ENCODE peak calls at places on chromosomes 11 and 22, in five cellular contexts. One of them, this sample, is unnamed.

GRCh38 chr11:69357458-69358397 is 63.8 kb downstream of the MYEOV start:
- DNase-seq in lung: peak
- DNase-seq in activated B cell treated with CpG ODN at 0.5 μM for 24 hours: peak
- DNase-seq in brain microvascular endothelial cell: no peak
- DNase-seq in CD4-positive, alpha-beta T cell: no peak
- DNase-seq in this sample: no peak

GRCh38 chr11:119907934-119908760 is 179.1 kb upstream of the NECTIN1 start:
- DNase-seq in lung: no peak
- DNase-seq in activated B cell treated with CpG ODN at 0.5 μM for 24 hours: no peak
- DNase-seq in brain microvascular endothelial cell: no peak
- DNase-seq in CD4-positive, alpha-beta T cell: no peak
- DNase-seq in this sample: no peak

GRCh38 chr11:106156290-106156937 is 79.0 kb downstream of the AASDHPPT start:
- DNase-seq in lung: no peak
- DNase-seq in activated B cell treated with CpG ODN at 0.5 μM for 24 hours: no peak
- DNase-seq in brain microvascular endothelial cell: peak
- DNase-seq in CD4-positive, alpha-beta T cell: no peak
- DNase-seq in this sample: peak

GRCh38 chr22:17120711-17121234 is 387 bp downstream of the TMEM121B start:
- DNase-seq in lung: no peak
- DNase-seq in activated B cell treated with CpG ODN at 0.5 μM for 24 hours: no peak
- DNase-seq in brain microvascular endothelial cell: no peak
- DNase-seq in CD4-positive, alpha-beta T cell: no peak
- DNase-seq in this sample: no peak

GRCh38 chr22:17368144-17368726 is 1.0 kb upstream of the CECR2 start:
- DNase-seq in lung: no peak
- DNase-seq in activated B cell treated with CpG ODN at 0.5 μM for 24 hours: peak
- DNase-seq in brain microvascular endothelial cell: no peak
- DNase-seq in CD4-positive, alpha-beta T cell: no peak
- DNase-seq in this sample: no peak

GRCh38 chr11:15190611-15191010 is 75.9 kb downstream of the INSC start:
- DNase-seq in lung: no peak
- DNase-seq in activated B cell treated with CpG ODN at 0.5 μM for 24 hours: no peak
- DNase-seq in brain microvascular endothelial cell: no peak
- DNase-seq in CD4-positive, alpha-beta T cell: no peak
- DNase-seq in this sample: no peak

GRCh38 chr11:125649465-125650166 is 24.7 kb downstream of the CHEK1 start:
- DNase-seq in lung: no peak
- DNase-seq in activated B cell treated with CpG ODN at 0.5 μM for 24 hours: no peak
- DNase-seq in brain microvascular endothelial cell: no peak
- DNase-seq in CD4-positive, alpha-beta T cell: no peak
- DNase-seq in this sample: no peak

GRCh38 chr11:62401781-62402180 is 17.1 kb upstream of the SCGB1A1 start:
- DNase-seq in lung: no peak
- DNase-seq in activated B cell treated with CpG ODN at 0.5 μM for 24 hours: no peak
- DNase-seq in brain microvascular endothelial cell: no peak
- DNase-seq in CD4-positive, alpha-beta T cell: no peak
- DNase-seq in this sample: no peak

GRCh38 chr11:72788250-72788649 is 5.6 kb downstream of the STARD10 start:
- DNase-seq in lung: no peak
- DNase-seq in activated B cell treated with CpG ODN at 0.5 μM for 24 hours: no peak
- DNase-seq in brain microvascular endothelial cell: no peak
- DNase-seq in CD4-positive, alpha-beta T cell: no peak
- DNase-seq in this sample: no peak

GRCh38 chr22:48378673-48379072 is 1449.0 kb downstream of the BRD1 start:
- DNase-seq in lung: no peak
- DNase-seq in activated B cell treated with CpG ODN at 0.5 μM for 24 hours: no peak
- DNase-seq in brain microvascular endothelial cell: no peak
- DNase-seq in CD4-positive, alpha-beta T cell: no peak
- DNase-seq in this sample: no peak

GRCh38 chr11:106311531-106312230 is 234.2 kb downstream of the AASDHPPT start:
- DNase-seq in lung: no peak
- DNase-seq in activated B cell treated with CpG ODN at 0.5 μM for 24 hours: no peak
- DNase-seq in brain microvascular endothelial cell: no peak
- DNase-seq in CD4-positive, alpha-beta T cell: no peak
- DNase-seq in this sample: no peak

GRCh38 chr11:88494857-88495256 is 157.3 kb upstream of the CTSC start:
- DNase-seq in lung: no peak
- DNase-seq in activated B cell treated with CpG ODN at 0.5 μM for 24 hours: no peak
- DNase-seq in brain microvascular endothelial cell: no peak
- DNase-seq in CD4-positive, alpha-beta T cell: no peak
- DNase-seq in this sample: no peak

GRCh38 chr11:72398058-72398758 is 36.1 kb downstream of the CLPB start:
- DNase-seq in lung: no peak
- DNase-seq in activated B cell treated with CpG ODN at 0.5 μM for 24 hours: no peak
- DNase-seq in brain microvascular endothelial cell: no peak
- DNase-seq in CD4-positive, alpha-beta T cell: no peak
- DNase-seq in this sample: no peak

GRCh38 chr11:114262681-114263509 is 33.3 kb upstream of the NNMT start:
- DNase-seq in lung: no peak
- DNase-seq in activated B cell treated with CpG ODN at 0.5 μM for 24 hours: no peak
- DNase-seq in brain microvascular endothelial cell: peak
- DNase-seq in CD4-positive, alpha-beta T cell: no peak
- DNase-seq in this sample: peak

GRCh38 chr22:27574651-27575050 is 226.9 kb downstream of the MN1 start:
- DNase-seq in lung: no peak
- DNase-seq in activated B cell treated with CpG ODN at 0.5 μM for 24 hours: no peak
- DNase-seq in brain microvascular endothelial cell: no peak
- DNase-seq in CD4-positive, alpha-beta T cell: no peak
- DNase-seq in this sample: no peak

GRCh38 chr22:35310556-35311550 is 11.2 kb downstream of the TOM1 start:
- DNase-seq in lung: no peak
- DNase-seq in activated B cell treated with CpG ODN at 0.5 μM for 24 hours: no peak
- DNase-seq in brain microvascular endothelial cell: no peak
- DNase-seq in CD4-positive, alpha-beta T cell: no peak
- DNase-seq in this sample: no peak

GRCh38 chr11:19980957-19981669 is 179.2 kb downstream of the DBX1 start:
- DNase-seq in lung: no peak
- DNase-seq in activated B cell treated with CpG ODN at 0.5 μM for 24 hours: no peak
- DNase-seq in brain microvascular endothelial cell: peak
- DNase-seq in CD4-positive, alpha-beta T cell: no peak
- DNase-seq in this sample: peak

GRCh38 chr11:67056640-67057409 is at the start of gene RHOD:
- DNase-seq in lung: peak
- DNase-seq in activated B cell treated with CpG ODN at 0.5 μM for 24 hours: peak
- DNase-seq in brain microvascular endothelial cell: no peak
- DNase-seq in CD4-positive, alpha-beta T cell: peak
- DNase-seq in this sample: no peak

GRCh38 chr11:114280696-114281095 is 15.5 kb upstream of the NNMT start:
- DNase-seq in lung: peak
- DNase-seq in activated B cell treated with CpG ODN at 0.5 μM for 24 hours: no peak
- DNase-seq in brain microvascular endothelial cell: peak
- DNase-seq in CD4-positive, alpha-beta T cell: no peak
- DNase-seq in this sample: peak

GRCh38 chr11:75492181-75492820 is 33.4 kb downstream of the GDPD5 start:
- DNase-seq in lung: no peak
- DNase-seq in activated B cell treated with CpG ODN at 0.5 μM for 24 hours: peak
- DNase-seq in brain microvascular endothelial cell: no peak
- DNase-seq in CD4-positive, alpha-beta T cell: peak
- DNase-seq in this sample: no peak

GRCh38 chr22:17678817-17679385 is 40.3 kb downstream of the BCL2L13 start:
- DNase-seq in lung: no peak
- DNase-seq in activated B cell treated with CpG ODN at 0.5 μM for 24 hours: no peak
- DNase-seq in brain microvascular endothelial cell: no peak
- DNase-seq in CD4-positive, alpha-beta T cell: no peak
- DNase-seq in this sample: no peak

GRCh38 chr22:47604563-47604962 is 842.1 kb downstream of the TBC1D22A start:
- DNase-seq in lung: no peak
- DNase-seq in activated B cell treated with CpG ODN at 0.5 μM for 24 hours: no peak
- DNase-seq in brain microvascular endothelial cell: no peak
- DNase-seq in CD4-positive, alpha-beta T cell: no peak
- DNase-seq in this sample: no peak

GRCh38 chr11:5277807-5278206 is 8.1 kb upstream of the HBE1 start:
- DNase-seq in lung: no peak
- DNase-seq in activated B cell treated with CpG ODN at 0.5 μM for 24 hours: no peak
- DNase-seq in brain microvascular endothelial cell: no peak
- DNase-seq in CD4-positive, alpha-beta T cell: no peak
- DNase-seq in this sample: no peak

GRCh38 chr11:69703711-69704507 is at the start of gene FGF19:
- DNase-seq in lung: no peak
- DNase-seq in activated B cell treated with CpG ODN at 0.5 μM for 24 hours: no peak
- DNase-seq in brain microvascular endothelial cell: no peak
- DNase-seq in CD4-positive, alpha-beta T cell: no peak
- DNase-seq in this sample: no peak

GRCh38 chr11:73859671-73860070 is 17.0 kb downstream of the COA4 start:
- DNase-seq in lung: no peak
- DNase-seq in activated B cell treated with CpG ODN at 0.5 μM for 24 hours: no peak
- DNase-seq in brain microvascular endothelial cell: no peak
- DNase-seq in CD4-positive, alpha-beta T cell: no peak
- DNase-seq in this sample: no peak

GRCh38 chr11:109267293-109268095 is 154.5 kb upstream of the C11orf87 start:
- DNase-seq in lung: peak
- DNase-seq in activated B cell treated with CpG ODN at 0.5 μM for 24 hours: no peak
- DNase-seq in brain microvascular endothelial cell: no peak
- DNase-seq in CD4-positive, alpha-beta T cell: no peak
- DNase-seq in this sample: no peak

GRCh38 chr22:46105494-46106278 is 44.6 kb upstream of the PPARA start:
- DNase-seq in lung: no peak
- DNase-seq in activated B cell treated with CpG ODN at 0.5 μM for 24 hours: no peak
- DNase-seq in brain microvascular endothelial cell: peak
- DNase-seq in CD4-positive, alpha-beta T cell: no peak
- DNase-seq in this sample: peak

GRCh38 chr22:50089231-50090140 is at the start of gene MOV10L1:
- DNase-seq in lung: no peak
- DNase-seq in activated B cell treated with CpG ODN at 0.5 μM for 24 hours: no peak
- DNase-seq in brain microvascular endothelial cell: no peak
- DNase-seq in CD4-positive, alpha-beta T cell: no peak
- DNase-seq in this sample: no peak

GRCh38 chr11:134025086-134025437 is 43.8 kb upstream of the JAM3 start:
- DNase-seq in lung: no peak
- DNase-seq in activated B cell treated with CpG ODN at 0.5 μM for 24 hours: no peak
- DNase-seq in brain microvascular endothelial cell: no peak
- DNase-seq in CD4-positive, alpha-beta T cell: no peak
- DNase-seq in this sample: no peak

GRCh38 chr11:62958547-62959071 is 26.2 kb downstream of the SLC22A6 start:
- DNase-seq in lung: no peak
- DNase-seq in activated B cell treated with CpG ODN at 0.5 μM for 24 hours: no peak
- DNase-seq in brain microvascular endothelial cell: peak
- DNase-seq in CD4-positive, alpha-beta T cell: no peak
- DNase-seq in this sample: no peak

GRCh38 chr11:20489948-20490347 is 102.4 kb downstream of the PRMT3 start:
- DNase-seq in lung: no peak
- DNase-seq in activated B cell treated with CpG ODN at 0.5 μM for 24 hours: no peak
- DNase-seq in brain microvascular endothelial cell: no peak
- DNase-seq in CD4-positive, alpha-beta T cell: no peak
- DNase-seq in this sample: no peak

GRCh38 chr22:40324468-40325305 is 21.6 kb upstream of the ADSL start:
- DNase-seq in lung: no peak
- DNase-seq in activated B cell treated with CpG ODN at 0.5 μM for 24 hours: no peak
- DNase-seq in brain microvascular endothelial cell: no peak
- DNase-seq in CD4-positive, alpha-beta T cell: peak
- DNase-seq in this sample: no peak

DNA sequence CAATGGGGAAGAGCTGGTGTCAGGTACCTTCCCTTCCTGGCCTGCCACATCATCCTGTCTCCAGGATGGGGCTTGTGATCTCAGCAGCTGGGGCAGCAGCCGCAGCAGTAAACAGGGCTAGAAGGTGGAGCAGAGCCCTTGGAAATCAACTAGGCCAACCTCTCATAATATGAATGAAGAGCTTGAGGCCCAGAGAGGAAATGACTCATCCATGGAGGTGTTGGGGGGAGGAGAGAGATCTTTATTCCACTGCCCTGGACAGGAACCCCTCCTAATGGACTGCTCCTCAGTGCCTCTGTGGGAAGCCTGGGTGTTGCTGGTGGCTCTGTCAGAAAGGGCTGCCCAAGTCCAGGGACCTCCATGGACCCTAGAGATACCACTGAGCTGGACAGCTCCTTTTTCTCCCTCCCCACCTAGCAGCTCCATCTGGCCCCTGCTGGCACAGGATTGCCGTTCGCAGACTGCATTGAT is 111.8 kb downstream of the OSBP2 start:
- DNase-seq in lung: no peak
- DNase-seq in activated B cell treated with CpG ODN at 0.5 μM for 24 hours: no peak
- DNase-seq in brain microvascular endothelial cell: peak
- DNase-seq in CD4-positive, alpha-beta T cell: no peak
- DNase-seq in this sample: peak
- TF ChIP-seq CTCF in lung: no peak
- TF ChIP-seq CTCF in activated B cell treated with CpG ODN at 0.5 μM for 24 hours: no peak
- TF ChIP-seq CTCF in brain microvascular endothelial cell: peak
- TF ChIP-seq CTCF in CD4-positive, alpha-beta T cell: no peak
- TF ChIP-seq CTCF in this sample: no peak

DNA sequence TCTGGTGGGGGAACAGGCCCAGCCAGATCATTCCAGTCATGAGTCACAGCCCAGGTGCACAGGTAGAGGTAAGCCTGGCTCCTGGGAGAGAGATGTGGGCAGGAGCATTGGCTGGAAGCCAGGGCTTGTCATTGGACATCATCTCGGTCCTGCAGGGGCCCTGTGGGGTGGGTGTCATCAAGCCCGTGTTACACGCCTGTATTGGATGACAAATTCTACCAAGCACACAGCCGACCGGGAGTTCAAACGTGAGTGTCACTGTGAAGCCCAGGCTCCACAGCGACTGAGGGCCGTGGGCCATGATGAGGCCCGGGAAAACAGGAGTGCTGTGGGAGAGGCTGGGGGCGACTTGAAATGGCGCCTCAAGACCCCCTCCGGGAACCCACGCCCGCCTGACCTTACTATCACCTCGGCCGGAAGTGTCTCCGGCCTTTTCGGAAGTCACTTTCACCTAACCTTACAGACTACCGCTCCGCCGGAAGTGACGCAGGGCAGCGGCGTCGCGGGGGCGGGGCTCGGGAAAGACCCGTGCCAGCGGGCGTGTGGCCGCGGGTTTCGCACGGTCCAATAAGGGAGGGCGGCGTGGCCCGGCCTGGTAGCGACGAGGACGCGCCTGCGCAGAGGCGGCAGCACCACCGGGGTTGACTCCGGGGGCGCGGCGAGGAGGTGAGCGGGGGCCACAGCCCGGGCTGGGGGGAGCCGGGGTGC is at the start of gene FKBP2:
- DNase-seq in lung: peak
- DNase-seq in activated B cell treated with CpG ODN at 0.5 μM for 24 hours: peak
- DNase-seq in brain microvascular endothelial cell: peak
- DNase-seq in CD4-positive, alpha-beta T cell: peak
- DNase-seq in this sample: peak
- TF ChIP-seq CTCF in lung: no peak
- TF ChIP-seq CTCF in activated B cell treated with CpG ODN at 0.5 μM for 24 hours: no peak
- TF ChIP-seq CTCF in brain microvascular endothelial cell: no peak
- TF ChIP-seq CTCF in CD4-positive, alpha-beta T cell: no peak
- TF ChIP-seq CTCF in this sample: no peak

GRCh38 chr11:31236052-31236652 is 133.4 kb downstream of the DCDC1 start:
- DNase-seq in lung: no peak
- DNase-seq in activated B cell treated with CpG ODN at 0.5 μM for 24 hours: no peak
- DNase-seq in brain microvascular endothelial cell: no peak
- DNase-seq in CD4-positive, alpha-beta T cell: no peak
- DNase-seq in this sample: no peak
- TF ChIP-seq CTCF in lung: no peak
- TF ChIP-seq CTCF in activated B cell treated with CpG ODN at 0.5 μM for 24 hours: no peak
- TF ChIP-seq CTCF in brain microvascular endothelial cell: peak
- TF ChIP-seq CTCF in CD4-positive, alpha-beta T cell: no peak
- TF ChIP-seq CTCF in this sample: peak

DNA sequence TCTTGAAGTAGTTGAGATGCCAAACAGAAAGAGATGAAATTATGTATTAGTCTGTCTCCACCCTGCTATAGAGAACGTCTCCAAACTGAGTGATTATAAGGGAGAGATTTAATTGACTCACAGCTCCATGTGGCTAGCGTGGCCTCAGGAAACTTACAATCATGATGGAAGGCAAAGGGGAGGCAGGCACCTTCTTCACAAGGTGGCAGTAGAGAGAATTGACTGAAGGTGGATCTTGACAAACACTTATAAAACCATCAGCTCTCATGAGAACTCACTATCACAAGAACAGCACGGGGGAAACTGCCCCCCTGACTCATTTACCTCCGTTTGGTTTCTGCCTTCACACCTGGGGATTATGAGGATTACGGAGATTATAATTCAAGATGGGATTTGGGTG is 794.0 kb downstream of the CNTN5 start:
- DNase-seq in lung: no peak
- DNase-seq in activated B cell treated with CpG ODN at 0.5 μM for 24 hours: no peak
- DNase-seq in brain microvascular endothelial cell: no peak
- DNase-seq in CD4-positive, alpha-beta T cell: no peak
- DNase-seq in this sample: no peak
- TF ChIP-seq CTCF in lung: no peak
- TF ChIP-seq CTCF in activated B cell treated with CpG ODN at 0.5 μM for 24 hours: no peak
- TF ChIP-seq CTCF in brain microvascular endothelial cell: peak
- TF ChIP-seq CTCF in CD4-positive, alpha-beta T cell: no peak
- TF ChIP-seq CTCF in this sample: no peak